ENCODE peak calls at places on chromosomes 13 and 19, in five cellular contexts. One of them, this sample, is unnamed.

GRCh38 chr19:51131780-51132680 is 7.3 kb downstream of the SIGLEC9 start:
- DNase-seq in activated T-helper 1 cell treated with anti-CD3 and anti-CD28 coated beads, Interleukin-12 subunit alpha, Interleukin-12 subunit beta, Interleukin-2, Interleukin-4 antibody, amounts not matched to agents 30 ng/mL and 10 ng/mL and 1 ng/mL, durations not matched to agents 14 hours and 24 hours and 36 hours: no peak
- DNase-seq in HTR-8/SVneo: no peak
- DNase-seq in NCI-H510A treated with DMSO at 0.1 percent for 48 hours: no peak
- DNase-seq in EH: peak; percentile 9
- DNase-seq in this sample: peak; percentile 80

GRCh38 chr19:5207806-5208205 is 132.8 kb downstream of the PTPRS start:
- DNase-seq in activated T-helper 1 cell treated with anti-CD3 and anti-CD28 coated beads, Interleukin-12 subunit alpha, Interleukin-12 subunit beta, Interleukin-2, Interleukin-4 antibody, amounts not matched to agents 30 ng/mL and 10 ng/mL and 1 ng/mL, durations not matched to agents 14 hours and 24 hours and 36 hours: no peak
- DNase-seq in HTR-8/SVneo: no peak
- DNase-seq in NCI-H510A treated with DMSO at 0.1 percent for 48 hours: no peak
- DNase-seq in EH: no peak
- DNase-seq in this sample: no peak

GRCh38 chr13:94641432-94641941 is 39.8 kb downstream of the GPR180 start:
- DNase-seq in activated T-helper 1 cell treated with anti-CD3 and anti-CD28 coated beads, Interleukin-12 subunit alpha, Interleukin-12 subunit beta, Interleukin-2, Interleukin-4 antibody, amounts not matched to agents 30 ng/mL and 10 ng/mL and 1 ng/mL, durations not matched to agents 14 hours and 24 hours and 36 hours: no peak
- DNase-seq in HTR-8/SVneo: no peak
- DNase-seq in NCI-H510A treated with DMSO at 0.1 percent for 48 hours: peak; percentile 74
- DNase-seq in EH: peak; percentile 72
- DNase-seq in this sample: no peak

GRCh38 chr19:1580957-1581356 is 11.7 kb downstream of the MBD3 start:
- DNase-seq in activated T-helper 1 cell treated with anti-CD3 and anti-CD28 coated beads, Interleukin-12 subunit alpha, Interleukin-12 subunit beta, Interleukin-2, Interleukin-4 antibody, amounts not matched to agents 30 ng/mL and 10 ng/mL and 1 ng/mL, durations not matched to agents 14 hours and 24 hours and 36 hours: no peak
- DNase-seq in HTR-8/SVneo: no peak
- DNase-seq in NCI-H510A treated with DMSO at 0.1 percent for 48 hours: no peak
- DNase-seq in EH: no peak
- DNase-seq in this sample: no peak

GRCh38 chr19:10305139-10305806 is 4.3 kb downstream of the ZGLP1 start:
- DNase-seq in activated T-helper 1 cell treated with anti-CD3 and anti-CD28 coated beads, Interleukin-12 subunit alpha, Interleukin-12 subunit beta, Interleukin-2, Interleukin-4 antibody, amounts not matched to agents 30 ng/mL and 10 ng/mL and 1 ng/mL, durations not matched to agents 14 hours and 24 hours and 36 hours: no peak
- DNase-seq in HTR-8/SVneo: no peak
- DNase-seq in NCI-H510A treated with DMSO at 0.1 percent for 48 hours: no peak
- DNase-seq in EH: peak; percentile 70
- DNase-seq in this sample: no peak

GRCh38 chr19:13034636-13035035 is 39.4 kb downstream of the NFIX start:
- DNase-seq in activated T-helper 1 cell treated with anti-CD3 and anti-CD28 coated beads, Interleukin-12 subunit alpha, Interleukin-12 subunit beta, Interleukin-2, Interleukin-4 antibody, amounts not matched to agents 30 ng/mL and 10 ng/mL and 1 ng/mL, durations not matched to agents 14 hours and 24 hours and 36 hours: no peak
- DNase-seq in HTR-8/SVneo: no peak
- DNase-seq in NCI-H510A treated with DMSO at 0.1 percent for 48 hours: no peak
- DNase-seq in EH: no peak
- DNase-seq in this sample: no peak

GRCh38 chr19:47779524-47780214 is 1.2 kb downstream of the SELENOW start:
- DNase-seq in activated T-helper 1 cell treated with anti-CD3 and anti-CD28 coated beads, Interleukin-12 subunit alpha, Interleukin-12 subunit beta, Interleukin-2, Interleukin-4 antibody, amounts not matched to agents 30 ng/mL and 10 ng/mL and 1 ng/mL, durations not matched to agents 14 hours and 24 hours and 36 hours: no peak
- DNase-seq in HTR-8/SVneo: no peak
- DNase-seq in NCI-H510A treated with DMSO at 0.1 percent for 48 hours: no peak
- DNase-seq in EH: peak; percentile 53
- DNase-seq in this sample: no peak

GRCh38 chr13:98598043-98598442 is 21.1 kb upstream of the STK24 start:
- DNase-seq in activated T-helper 1 cell treated with anti-CD3 and anti-CD28 coated beads, Interleukin-12 subunit alpha, Interleukin-12 subunit beta, Interleukin-2, Interleukin-4 antibody, amounts not matched to agents 30 ng/mL and 10 ng/mL and 1 ng/mL, durations not matched to agents 14 hours and 24 hours and 36 hours: no peak
- DNase-seq in HTR-8/SVneo: no peak
- DNase-seq in NCI-H510A treated with DMSO at 0.1 percent for 48 hours: no peak
- DNase-seq in EH: peak; percentile 36
- DNase-seq in this sample: no peak

GRCh38 chr19:35143231-35143715 is at the start of gene FXYD7:
- DNase-seq in activated T-helper 1 cell treated with anti-CD3 and anti-CD28 coated beads, Interleukin-12 subunit alpha, Interleukin-12 subunit beta, Interleukin-2, Interleukin-4 antibody, amounts not matched to agents 30 ng/mL and 10 ng/mL and 1 ng/mL, durations not matched to agents 14 hours and 24 hours and 36 hours: no peak
- DNase-seq in HTR-8/SVneo: no peak
- DNase-seq in NCI-H510A treated with DMSO at 0.1 percent for 48 hours: no peak
- DNase-seq in EH: no peak
- DNase-seq in this sample: no peak

GRCh38 chr13:36345438-36346221 is 564 bp downstream of the SPART start:
- DNase-seq in activated T-helper 1 cell treated with anti-CD3 and anti-CD28 coated beads, Interleukin-12 subunit alpha, Interleukin-12 subunit beta, Interleukin-2, Interleukin-4 antibody, amounts not matched to agents 30 ng/mL and 10 ng/mL and 1 ng/mL, durations not matched to agents 14 hours and 24 hours and 36 hours: peak; percentile 24
- DNase-seq in HTR-8/SVneo: peak; percentile 27
- DNase-seq in NCI-H510A treated with DMSO at 0.1 percent for 48 hours: peak; percentile 17
- DNase-seq in EH: peak; percentile 89
- DNase-seq in this sample: peak; percentile 88

GRCh38 chr19:34475026-34475974 is 6.3 kb upstream of the WTIP start:
- DNase-seq in activated T-helper 1 cell treated with anti-CD3 and anti-CD28 coated beads, Interleukin-12 subunit alpha, Interleukin-12 subunit beta, Interleukin-2, Interleukin-4 antibody, amounts not matched to agents 30 ng/mL and 10 ng/mL and 1 ng/mL, durations not matched to agents 14 hours and 24 hours and 36 hours: no peak
- DNase-seq in HTR-8/SVneo: no peak
- DNase-seq in NCI-H510A treated with DMSO at 0.1 percent for 48 hours: no peak
- DNase-seq in EH: peak; percentile 92
- DNase-seq in this sample: no peak

GRCh38 chr13:52599853-52600603 is 42.2 kb upstream of the HNRNPA1L2 start:
- DNase-seq in activated T-helper 1 cell treated with anti-CD3 and anti-CD28 coated beads, Interleukin-12 subunit alpha, Interleukin-12 subunit beta, Interleukin-2, Interleukin-4 antibody, amounts not matched to agents 30 ng/mL and 10 ng/mL and 1 ng/mL, durations not matched to agents 14 hours and 24 hours and 36 hours: no peak
- DNase-seq in HTR-8/SVneo: no peak
- DNase-seq in NCI-H510A treated with DMSO at 0.1 percent for 48 hours: no peak
- DNase-seq in EH: peak; percentile 50
- DNase-seq in this sample: no peak

GRCh38 chr19:5621945-5622464 is 571 bp downstream of the SAFB2 start:
- DNase-seq in activated T-helper 1 cell treated with anti-CD3 and anti-CD28 coated beads, Interleukin-12 subunit alpha, Interleukin-12 subunit beta, Interleukin-2, Interleukin-4 antibody, amounts not matched to agents 30 ng/mL and 10 ng/mL and 1 ng/mL, durations not matched to agents 14 hours and 24 hours and 36 hours: peak; percentile 13
- DNase-seq in HTR-8/SVneo: no peak
- DNase-seq in NCI-H510A treated with DMSO at 0.1 percent for 48 hours: no peak
- DNase-seq in EH: no peak
- DNase-seq in this sample: peak; percentile 77

GRCh38 chr19:5407356-5407755 is 47.9 kb upstream of the ZNRF4 start:
- DNase-seq in activated T-helper 1 cell treated with anti-CD3 and anti-CD28 coated beads, Interleukin-12 subunit alpha, Interleukin-12 subunit beta, Interleukin-2, Interleukin-4 antibody, amounts not matched to agents 30 ng/mL and 10 ng/mL and 1 ng/mL, durations not matched to agents 14 hours and 24 hours and 36 hours: no peak
- DNase-seq in HTR-8/SVneo: no peak
- DNase-seq in NCI-H510A treated with DMSO at 0.1 percent for 48 hours: no peak
- DNase-seq in EH: peak; percentile 38
- DNase-seq in this sample: no peak

GRCh38 chr19:8388612-8388958 is 1.6 kb upstream of the RAB11B start:
- DNase-seq in activated T-helper 1 cell treated with anti-CD3 and anti-CD28 coated beads, Interleukin-12 subunit alpha, Interleukin-12 subunit beta, Interleukin-2, Interleukin-4 antibody, amounts not matched to agents 30 ng/mL and 10 ng/mL and 1 ng/mL, durations not matched to agents 14 hours and 24 hours and 36 hours: no peak
- DNase-seq in HTR-8/SVneo: no peak
- DNase-seq in NCI-H510A treated with DMSO at 0.1 percent for 48 hours: no peak
- DNase-seq in EH: no peak
- DNase-seq in this sample: no peak

This sample was measured in suprapubic skin.